ENCODE peak calls at places on chromosomes 6 and 20, in six cellular contexts. One of them, this sample, is unnamed.

GRCh38 chr6:46637933-46638332 is 14.7 kb downstream of the CYP39A1 start:
- DNase-seq in iPS-NIHi11: no peak
- DNase-seq in heart right ventricle: no peak
- DNase-seq in IMR-90: no peak
- DNase-seq in lung microvascular endothelial cell: no peak
- DNase-seq in activated CD8-positive, alpha-beta memory T cell treated with anti-CD3 and anti-CD28 coated beads, Interleukin-2, amount 50 U/mL, for 4 hours: no peak
- DNase-seq in this sample: no peak

GRCh38 chr6:41522780-41523548 is 23.2 kb upstream of the FOXP4 start:
- DNase-seq in iPS-NIHi11: no peak
- DNase-seq in heart right ventricle: no peak
- DNase-seq in IMR-90: no peak
- DNase-seq in lung microvascular endothelial cell: no peak
- DNase-seq in activated CD8-positive, alpha-beta memory T cell treated with anti-CD3 and anti-CD28 coated beads, Interleukin-2, amount 50 U/mL, for 4 hours: no peak
- DNase-seq in this sample: no peak

GRCh38 chr6:109687271-109687721 is 3.7 kb downstream of the AK9 start:
- DNase-seq in iPS-NIHi11: no peak
- DNase-seq in heart right ventricle: no peak
- DNase-seq in IMR-90: peak; percentile 96
- DNase-seq in lung microvascular endothelial cell: no peak
- DNase-seq in activated CD8-positive, alpha-beta memory T cell treated with anti-CD3 and anti-CD28 coated beads, Interleukin-2, amount 50 U/mL, for 4 hours: no peak
- DNase-seq in this sample: no peak

GRCh38 chr6:151999194-151999593 is 191.7 kb downstream of the ESR1 start:
- DNase-seq in iPS-NIHi11: no peak
- DNase-seq in heart right ventricle: no peak
- DNase-seq in IMR-90: no peak
- DNase-seq in lung microvascular endothelial cell: no peak
- DNase-seq in activated CD8-positive, alpha-beta memory T cell treated with anti-CD3 and anti-CD28 coated beads, Interleukin-2, amount 50 U/mL, for 4 hours: no peak
- DNase-seq in this sample: no peak

GRCh38 chr6:143842468-143842901 is 653 bp upstream of the LTV1 start:
- DNase-seq in iPS-NIHi11: no peak
- DNase-seq in heart right ventricle: no peak
- DNase-seq in IMR-90: peak; percentile 59
- DNase-seq in lung microvascular endothelial cell: no peak
- DNase-seq in activated CD8-positive, alpha-beta memory T cell treated with anti-CD3 and anti-CD28 coated beads, Interleukin-2, amount 50 U/mL, for 4 hours: no peak
- DNase-seq in this sample: no peak

GRCh38 chr6:73704260-73704659 is 8.3 kb downstream of the CD109 start:
- DNase-seq in iPS-NIHi11: no peak
- DNase-seq in heart right ventricle: no peak
- DNase-seq in IMR-90: peak; percentile 99
- DNase-seq in lung microvascular endothelial cell: peak; percentile 37
- DNase-seq in activated CD8-positive, alpha-beta memory T cell treated with anti-CD3 and anti-CD28 coated beads, Interleukin-2, amount 50 U/mL, for 4 hours: peak; percentile 17
- DNase-seq in this sample: no peak

GRCh38 chr20:34634392-34634791 is 42.5 kb downstream of the PIGU start:
- DNase-seq in iPS-NIHi11: no peak
- DNase-seq in heart right ventricle: no peak
- DNase-seq in IMR-90: no peak
- DNase-seq in lung microvascular endothelial cell: no peak
- DNase-seq in activated CD8-positive, alpha-beta memory T cell treated with anti-CD3 and anti-CD28 coated beads, Interleukin-2, amount 50 U/mL, for 4 hours: no peak
- DNase-seq in this sample: no peak

GRCh38 chr20:49821850-49822249 is 9.2 kb downstream of the SLC9A8 start:
- DNase-seq in iPS-NIHi11: no peak
- DNase-seq in heart right ventricle: peak; percentile 24
- DNase-seq in IMR-90: peak; percentile 71
- DNase-seq in lung microvascular endothelial cell: peak; percentile 78
- DNase-seq in activated CD8-positive, alpha-beta memory T cell treated with anti-CD3 and anti-CD28 coated beads, Interleukin-2, amount 50 U/mL, for 4 hours: no peak
- DNase-seq in this sample: no peak

GRCh38 chr6:125746731-125747588 is 2.5 kb upstream of the HEY2 start:
- DNase-seq in iPS-NIHi11: peak; percentile 43
- DNase-seq in heart right ventricle: peak; percentile 87
- DNase-seq in IMR-90: peak; percentile 39
- DNase-seq in lung microvascular endothelial cell: peak; percentile 64
- DNase-seq in activated CD8-positive, alpha-beta memory T cell treated with anti-CD3 and anti-CD28 coated beads, Interleukin-2, amount 50 U/mL, for 4 hours: peak; percentile 67
- DNase-seq in this sample: no peak

GRCh38 chr6:82237013-82237412 is 10.5 kb downstream of the IBTK start:
- DNase-seq in iPS-NIHi11: no peak
- DNase-seq in heart right ventricle: no peak
- DNase-seq in IMR-90: no peak
- DNase-seq in lung microvascular endothelial cell: peak; percentile 40
- DNase-seq in activated CD8-positive, alpha-beta memory T cell treated with anti-CD3 and anti-CD28 coated beads, Interleukin-2, amount 50 U/mL, for 4 hours: no peak
- DNase-seq in this sample: no peak

GRCh38 chr20:38113401-38114325 is 51.4 kb downstream of the TGM2 start:
- DNase-seq in iPS-NIHi11: peak; percentile 71
- DNase-seq in heart right ventricle: peak; percentile 41
- DNase-seq in IMR-90: no peak
- DNase-seq in lung microvascular endothelial cell: peak; percentile 60
- DNase-seq in activated CD8-positive, alpha-beta memory T cell treated with anti-CD3 and anti-CD28 coated beads, Interleukin-2, amount 50 U/mL, for 4 hours: no peak
- DNase-seq in this sample: no peak

GRCh38 chr6:57324538-57324937 is 7.1 kb downstream of the PRIM2 start:
- DNase-seq in iPS-NIHi11: no peak
- DNase-seq in heart right ventricle: no peak
- DNase-seq in IMR-90: peak; percentile 32
- DNase-seq in lung microvascular endothelial cell: peak; percentile 25
- DNase-seq in activated CD8-positive, alpha-beta memory T cell treated with anti-CD3 and anti-CD28 coated beads, Interleukin-2, amount 50 U/mL, for 4 hours: no peak
- DNase-seq in this sample: no peak